ENCODE peak calls at places on chromosomes 12 and 14, in eight cellular contexts. W is osteoblast, J is heart right ventricle, Y is IMR-90, I is thoracic aorta, C is esophagus muscularis mucosa, O is heart left ventricle, F is fibroblast of lung. B is an unnamed sample.

GRCh38 chr12:112096667-112097066 is 11.9 kb downstream of the NAA25 start:
- DNase-seq in F (peak), W (peak), C (no peak), O (no peak), J (no peak), Y (peak), I (no peak), B (no peak)

GRCh38 chr12:32679910-32680217 is 763 bp downstream of the DNM1L start:
- DNase-seq in O (no peak), I (no peak), W (no peak), C (no peak), Y (no peak), J (no peak), F (no peak), B (no peak)

GRCh38 chr12:26810330-26810729 is 22.7 kb downstream of the ITPR2 start:
- DNase-seq in I (no peak), Y (peak), W (peak), F (peak), J (peak), O (peak), C (no peak), B (peak)

GRCh38 chr12:52358575-52359350 is 8.5 kb downstream of the KRT85 start:
- DNase-seq in J (no peak), W (peak), Y (no peak), I (no peak), O (no peak), C (no peak), F (no peak), B (no peak)

GRCh38 chr14:26088260-26088659 is 509.6 kb downstream of the NOVA1 start:
- DNase-seq in W (no peak), Y (no peak), I (no peak), J (no peak), F (no peak), C (no peak), O (no peak), B (no peak)

GRCh38 chr12:109537136-109537535 is 36.2 kb downstream of the MMAB start:
- DNase-seq in I (no peak), C (no peak), F (no peak), W (peak), J (no peak), Y (no peak), O (peak), B (no peak)

GRCh38 chr14:58071341-58071740 is 80.7 kb downstream of the ARMH4 start:
- DNase-seq in J (no peak), Y (no peak), O (no peak), I (no peak), C (no peak), W (no peak), F (no peak), B (no peak)

GRCh38 chr14:68144051-68144681 is 324.6 kb downstream of the RAD51B start:
- DNase-seq in I (no peak), F (peak), Y (peak), O (peak), W (no peak), C (peak), J (no peak), B (no peak)

GRCh38 chr12:103793512-103794045 is 47.5 kb downstream of the NT5DC3 start:
- DNase-seq in W (no peak), C (no peak), F (no peak), Y (no peak), I (no peak), O (no peak), J (no peak), B (no peak)

GRCh38 chr12:53981652-53982565 is 3.0 kb upstream of the HOXC10 start:
- DNase-seq in O (no peak), C (no peak), W (no peak), F (no peak), I (no peak), Y (no peak), J (no peak), B (no peak)

GRCh38 chr12:52847335-52848102 is 1.3 kb downstream of the KRT78 start:
- DNase-seq in F (no peak), W (peak), C (no peak), I (no peak), O (no peak), J (no peak), Y (no peak), B (no peak)

GRCh38 chr12:44428825-44429224 is 447.3 kb downstream of the NELL2 start:
- DNase-seq in Y (no peak), C (no peak), O (no peak), W (no peak), J (no peak), I (no peak), F (no peak), B (no peak)

GRCh38 chr12:452667-453210 is 7.0 kb upstream of the B4GALNT3 start:
- DNase-seq in J (peak), W (no peak), Y (no peak), I (no peak), F (no peak), C (no peak), O (peak), B (peak)

GRCh38 chr14:58066115-58066514 is 85.9 kb downstream of the ARMH4 start:
- DNase-seq in Y (no peak), I (no peak), W (no peak), J (no peak), F (no peak), O (no peak), C (no peak), B (no peak)

GRCh38 chr14:91417134-91417982 is at the start of gene CCDC88C:
- DNase-seq in W (peak), I (no peak), J (peak), C (no peak), F (no peak), O (peak), Y (no peak), B (no peak)

GRCh38 chr12:92340441-92341332 is 195.0 kb upstream of the BTG1 start:
- DNase-seq in Y (no peak), C (no peak), I (no peak), O (no peak), W (no peak), J (no peak), F (no peak), B (no peak)

GRCh38 chr12:26787125-26787495 is 45.9 kb downstream of the ITPR2 start:
- DNase-seq in Y (peak), O (no peak), J (no peak), F (peak), I (peak), C (no peak), W (peak), B (no peak)

GRCh38 chr12:50615534-50616296 is 110.9 kb downstream of the DIP2B start:
- DNase-seq in J (no peak), C (no peak), Y (peak), W (no peak), F (no peak), I (no peak), O (no peak), B (no peak)

GRCh38 chr14:102501751-102502315 is 7.7 kb downstream of the ANKRD9 start:
- DNase-seq in Y (no peak), F (no peak), C (no peak), I (no peak), W (peak), J (no peak), O (peak), B (no peak)

GRCh38 chr12:7647071-7647470 is 18.6 kb downstream of the APOBEC1 start:
- DNase-seq in W (no peak), I (no peak), O (no peak), J (no peak), C (no peak), F (no peak), Y (no peak), B (no peak)

GRCh38 chr12:124162151-124163110 is 132.5 kb upstream of the RFLNA start:
- DNase-seq in W (no peak), C (no peak), O (no peak), Y (no peak), I (no peak), J (no peak), F (no peak), B (no peak)

GRCh38 chr12:110355080-110355479 is 48.4 kb downstream of the ANAPC7 start:
- DNase-seq in W (no peak), I (no peak), F (no peak), C (no peak), J (no peak), Y (no peak), O (no peak), B (no peak)

GRCh38 chr12:111066744-111067437 is 146.5 kb upstream of the MYL2 start:
- DNase-seq in Y (no peak), W (peak), O (no peak), J (no peak), F (no peak), C (no peak), I (no peak), B (no peak)

GRCh38 chr12:29534935-29535334 is 37.4 kb upstream of the OVCH1 start:
- DNase-seq in F (peak), C (no peak), I (no peak), O (no peak), Y (peak), J (no peak), W (no peak), B (no peak)

GRCh38 chr12:82517808-82518207 is 159.5 kb downstream of the METTL25 start:
- DNase-seq in J (no peak), W (no peak), O (no peak), Y (no peak), C (no peak), F (no peak), I (no peak), B (no peak)

GRCh38 chr12:84056-84455 is 17.5 kb downstream of the IQSEC3 start:
- DNase-seq in J (no peak), Y (no peak), F (no peak), O (no peak), C (no peak), I (no peak), W (no peak), B (no peak)

GRCh38 chr12:61902403-61902802 is 357.8 kb upstream of the USP15 start:
- DNase-seq in J (no peak), I (no peak), C (no peak), W (no peak), Y (no peak), O (no peak), F (no peak), B (no peak)

GRCh38 chr14:102558566-102558965 is 33.9 kb upstream of the RCOR1 start:
- DNase-seq in Y (no peak), W (peak), O (peak), C (no peak), J (no peak), F (no peak), I (no peak), B (no peak)

GRCh38 chr14:30264161-30264560 is 294.8 kb upstream of the G2E3 start:
- DNase-seq in O (no peak), W (no peak), C (no peak), I (no peak), F (no peak), J (no peak), Y (no peak), B (no peak)

GRCh38 chr14:97251423-97252155 is 454.4 kb downstream of the VRK1 start:
- DNase-seq in I (no peak), F (no peak), C (peak), O (no peak), W (no peak), J (no peak), Y (no peak), B (no peak)

GRCh38 chr12:8648598-8649205 is 13.9 kb downstream of the MFAP5 start:
- DNase-seq in C (no peak), W (no peak), F (no peak), Y (no peak), J (no peak), O (no peak), I (no peak), B (no peak)

GRCh38 chr12:70507442-70507841 is 129.8 kb downstream of the PTPRB start:
- DNase-seq in W (no peak), O (no peak), F (no peak), J (no peak), I (no peak), C (no peak), Y (no peak), B (no peak)
- H3K27ac ChIP-seq in W (no peak), O (no peak), F (no peak), J (no peak), I (no peak), C (no peak), Y (no peak), B (no peak)

DNA sequence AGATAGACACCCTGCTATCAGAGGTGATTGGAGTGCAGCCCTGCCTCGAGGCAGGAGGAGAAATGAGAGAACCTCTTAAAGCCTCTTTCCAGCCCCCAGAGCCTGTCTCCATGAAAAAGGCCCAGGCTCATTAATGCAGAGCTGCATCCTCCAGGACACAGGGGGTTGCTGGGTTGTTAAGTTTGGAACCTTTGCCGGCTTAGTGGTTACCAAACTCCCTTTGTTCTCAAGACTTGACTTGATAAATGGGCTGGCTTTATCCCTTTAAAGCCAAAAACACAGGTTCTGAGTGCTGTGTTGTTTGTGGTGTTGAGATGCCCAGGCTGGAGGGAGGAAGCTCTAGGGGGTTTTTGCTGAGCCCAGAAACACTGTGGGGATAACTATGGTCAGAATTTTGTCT is 71.0 kb downstream of the DAD1 start:
- DNase-seq in C (no peak), W (no peak), O (no peak), F (no peak), I (no peak), Y (no peak), J (no peak), B (no peak)
- H3K27ac ChIP-seq in C (no peak), W (no peak), O (peak), F (no peak), I (no peak), Y (no peak), J (no peak), B (no peak)

GRCh38 chr12:122985590-122986257 is 5.2 kb downstream of the ARL6IP4 start:
- DNase-seq in Y (no peak), I (no peak), W (peak), F (no peak), O (no peak), J (no peak), C (no peak), B (no peak)
- H3K27ac ChIP-seq in Y (no peak), I (peak), W (no peak), F (no peak), O (peak), J (peak), C (peak), B (peak)

DNA sequence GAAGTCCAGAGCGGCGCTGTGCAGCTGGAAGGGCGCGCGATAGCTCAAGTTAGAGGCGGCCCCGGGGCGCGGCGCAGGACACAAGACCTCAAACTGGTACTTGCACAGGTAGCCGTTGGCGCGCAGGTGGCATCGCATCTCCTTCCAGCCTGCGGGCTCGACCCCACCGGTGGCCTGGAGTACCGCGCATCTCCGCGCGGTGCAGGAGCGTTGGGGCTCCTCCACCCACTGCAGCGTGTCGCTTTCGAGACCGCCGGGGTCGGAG is 553 bp downstream of the CLEC14A start:
- DNase-seq in W (peak), C (no peak), I (no peak), O (peak), F (peak), J (no peak), Y (no peak), B (no peak)
- H3K27ac ChIP-seq in W (no peak), C (peak), I (no peak), O (peak), F (peak), J (peak), Y (peak), B (no peak)

DNA sequence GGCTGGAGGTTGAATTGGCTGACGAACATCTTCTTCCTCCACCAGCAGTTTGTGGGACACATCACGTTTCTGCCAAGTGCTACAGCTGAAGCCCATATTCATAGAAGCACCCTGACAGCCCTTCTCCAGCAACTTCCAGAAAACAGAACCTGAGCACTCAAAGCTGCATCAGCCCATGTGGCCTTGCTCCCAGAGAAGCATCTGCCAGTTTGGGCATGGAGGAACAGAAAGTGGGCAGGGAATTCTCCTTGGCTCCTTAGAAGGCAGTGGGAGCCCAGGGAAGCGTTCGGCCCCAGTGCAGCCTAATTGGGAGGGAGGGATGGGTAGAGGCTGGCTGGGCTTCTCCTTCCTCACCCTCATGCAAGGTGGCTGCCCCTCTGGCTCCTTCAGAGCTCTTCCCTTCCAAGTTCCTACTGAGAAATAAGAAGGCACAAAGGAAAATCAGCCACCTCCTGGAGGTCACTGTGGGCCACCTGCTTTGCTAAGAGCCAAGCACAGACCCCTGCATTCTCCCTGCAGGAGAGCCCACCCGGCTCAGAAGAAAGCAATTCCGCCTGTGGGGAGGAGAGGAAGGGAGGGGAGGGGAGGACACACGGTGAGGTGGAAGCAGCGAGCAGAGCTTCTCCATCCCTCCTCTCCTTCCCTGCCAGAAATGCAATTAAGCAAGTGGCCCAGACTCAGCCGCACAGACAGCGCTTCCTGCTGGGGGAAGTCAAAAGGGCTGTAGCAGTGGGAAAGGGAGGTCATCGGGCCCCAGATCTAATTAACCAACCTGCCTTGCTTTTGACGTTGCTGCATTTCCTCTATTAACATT is 4.2 kb upstream of the NGB start:
- DNase-seq in F (no peak), C (no peak), O (no peak), W (peak), I (no peak), Y (no peak), J (no peak), B (peak)
- H3K27ac ChIP-seq in F (no peak), C (no peak), O (no peak), W (no peak), I (no peak), Y (no peak), J (no peak), B (no peak)

GRCh38 chr12:89251326-89252237 is 100.7 kb downstream of the DUSP6 start:
- DNase-seq in W (no peak), J (no peak), I (no peak), Y (no peak), C (no peak), O (no peak), F (no peak), B (no peak)
- H3K27ac ChIP-seq in W (no peak), J (peak), I (peak), Y (no peak), C (peak), O (no peak), F (no peak), B (no peak)

DNA sequence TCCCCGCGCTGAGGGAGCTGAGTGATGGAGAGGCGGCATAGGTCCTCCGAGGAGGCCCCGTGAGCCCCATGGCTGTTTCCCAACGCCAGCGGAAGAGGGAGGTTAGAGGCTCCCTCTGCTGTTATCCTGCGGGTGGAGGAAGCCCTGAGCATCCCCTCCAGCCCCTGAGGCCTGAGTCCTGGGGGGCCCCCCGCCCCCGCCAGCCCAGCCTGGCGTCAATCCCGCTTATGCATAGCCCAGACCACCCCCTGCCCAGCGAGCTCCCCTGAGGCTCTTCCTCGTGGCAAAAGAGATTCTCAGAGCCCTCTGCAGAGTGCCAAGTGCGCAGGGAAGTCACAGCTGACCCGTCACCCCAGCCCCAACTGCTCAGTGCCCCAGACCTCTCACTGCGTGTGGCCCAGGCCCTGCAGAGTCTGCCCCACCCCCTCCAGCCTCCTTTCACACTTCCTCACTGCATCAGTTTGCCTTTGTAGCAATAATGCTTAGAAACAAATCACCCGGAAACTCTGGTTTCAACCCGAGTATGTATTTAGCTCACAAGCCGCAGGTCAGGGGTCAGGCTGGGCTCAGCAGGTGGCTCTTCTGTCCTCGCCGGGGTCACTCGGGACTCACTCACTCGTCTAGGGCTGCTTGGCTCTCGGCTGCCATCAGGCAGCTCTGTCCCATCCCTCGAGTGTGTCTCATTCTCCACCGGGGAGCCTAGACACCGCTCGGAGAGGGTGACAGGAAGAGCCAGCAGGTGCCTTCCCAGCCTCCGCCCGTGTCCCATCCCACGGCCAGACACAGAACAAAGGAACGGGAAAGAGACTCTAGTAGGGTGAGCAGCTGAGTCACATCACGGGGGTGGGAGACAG is 44.8 kb upstream of the GALNT9 start:
- DNase-seq in I (no peak), C (no peak), O (peak), F (peak), J (no peak), W (no peak), Y (no peak), B (no peak)
- H3K27ac ChIP-seq in I (no peak), C (no peak), O (no peak), F (no peak), J (no peak), W (no peak), Y (no peak), B (no peak)

GRCh38 chr12:64082866-64083268 is 139.2 kb downstream of the KICS2 start:
- DNase-seq in J (no peak), I (no peak), Y (no peak), W (no peak), F (no peak), O (peak), C (no peak), B (no peak)
- H3K27ac ChIP-seq in J (peak), I (no peak), Y (peak), W (peak), F (peak), O (peak), C (peak), B (peak)

DNA sequence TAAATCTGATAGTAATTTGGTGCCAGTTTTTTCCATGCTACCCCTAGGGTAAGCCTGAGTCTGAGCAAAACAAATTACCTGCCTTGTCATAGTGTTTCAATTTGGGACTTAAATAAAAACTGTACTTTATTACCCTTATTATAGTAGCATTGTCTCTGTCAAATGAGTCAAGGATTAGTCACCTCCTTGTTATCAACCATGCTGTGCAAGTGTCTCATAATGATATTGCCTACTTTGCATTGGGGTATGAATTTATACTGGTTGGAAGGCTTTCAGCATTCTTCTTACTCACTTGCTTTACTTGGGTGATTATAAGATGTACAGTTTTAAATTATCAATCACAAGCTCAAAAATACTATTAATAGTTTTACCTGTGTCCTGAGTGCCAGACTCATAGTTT is 380.1 kb downstream of the LRFN5 start:
- DNase-seq in C (no peak), W (no peak), I (no peak), O (no peak), J (no peak), F (peak), Y (peak), B (no peak)
- H3K27ac ChIP-seq in C (no peak), W (no peak), I (no peak), O (no peak), J (no peak), F (no peak), Y (no peak), B (no peak)